ENCODE peak calls at places on chromosomes 11 and 22, in eight cellular contexts. J is spleen, Z is K562, I is breast epithelium, D is A549, B is GM12891, N is tibial nerve, A is Peyer's patch. K is an unnamed sample.

GRCh38 chr11:21771097-21771496 is 421.8 kb upstream of the ANO5 start:
- DNase-seq in B (no peak), I (no peak), D (no peak), J (no peak), Z (no peak), N (no peak), A (no peak), K (no peak)

GRCh38 chr11:13294771-13295579 is 17.4 kb downstream of the BMAL1 start:
- DNase-seq in B (no peak), N (no peak), I (no peak), A (no peak), Z (no peak), D (no peak), J (no peak), K (no peak)

GRCh38 chr11:2299773-2300172 is 1.9 kb downstream of the C11orf21 start:
- DNase-seq in B (no peak), D (no peak), N (no peak), A (peak), Z (no peak), I (peak), J (peak), K (no peak)

GRCh38 chr11:69499946-69500284 is 18.5 kb downstream of the LINC01488 start:
- DNase-seq in Z (no peak), I (no peak), J (peak), D (no peak), N (no peak), B (no peak), A (peak), K (no peak)

GRCh38 chr22:47630741-47631534 is 868.5 kb downstream of the TBC1D22A start:
- DNase-seq in I (no peak), A (no peak), B (no peak), N (no peak), Z (peak), J (no peak), D (no peak), K (no peak)

GRCh38 chr11:116379185-116379828 is 393.5 kb downstream of the BUD13 start:
- DNase-seq in A (no peak), D (no peak), B (no peak), N (peak), J (no peak), Z (peak), I (no peak), K (peak)

GRCh38 chr11:60657880-60658279 is 41.5 kb upstream of the MS4A8 start:
- DNase-seq in J (no peak), A (no peak), Z (peak), D (peak), I (no peak), N (no peak), B (no peak), K (no peak)

GRCh38 chr11:115162919-115163318 is 341.3 kb downstream of the CADM1 start:
- DNase-seq in A (no peak), D (no peak), I (no peak), Z (no peak), B (no peak), N (no peak), J (no peak), K (no peak)

GRCh38 chr11:33655842-33656600 is 44.6 kb downstream of the C11orf91 start:
- DNase-seq in J (no peak), I (no peak), B (no peak), Z (no peak), D (no peak), A (no peak), N (no peak), K (no peak)

GRCh38 chr11:30635401-30635989 is 49.3 kb upstream of the MPPED2 start:
- DNase-seq in A (no peak), I (no peak), N (no peak), B (no peak), D (no peak), Z (no peak), J (no peak), K (peak)

GRCh38 chr11:72814831-72815618 is 814 bp downstream of the ATG16L2 start:
- DNase-seq in B (no peak), J (peak), Z (peak), N (no peak), D (peak), A (no peak), I (no peak), K (peak)

GRCh38 chr11:13261600-13262061 is 16.0 kb upstream of the BMAL1 start:
- DNase-seq in A (no peak), B (no peak), J (no peak), N (peak), D (peak), I (peak), Z (no peak), K (no peak)

GRCh38 chr11:76910620-76911414 is 50.1 kb downstream of the ACER3 start:
- DNase-seq in A (no peak), D (no peak), N (peak), Z (peak), J (no peak), B (no peak), I (no peak), K (peak)

GRCh38 chr11:126607374-126607773 is 251.9 kb downstream of the ST3GAL4 start:
- DNase-seq in B (peak), J (no peak), Z (peak), A (no peak), N (peak), D (peak), I (peak), K (no peak)
- TF ChIP-seq POLR2A in B (no peak), J (no peak), Z (no peak), A (no peak), N (no peak), D (no peak), I (no peak), K (no peak)

GRCh38 chr22:36938886-36939285 is 25.5 kb downstream of the CSF2RB start:
- DNase-seq in Z (no peak), N (no peak), D (no peak), I (no peak), J (no peak), A (no peak), B (no peak), K (no peak)
- TF ChIP-seq POLR2A in Z (no peak), N (no peak), D (no peak), I (no peak), J (no peak), A (no peak), B (no peak), K (no peak)

GRCh38 chr11:95653099-95653498 is 136.5 kb downstream of the FAM76B start:
- DNase-seq in N (no peak), I (no peak), A (no peak), D (no peak), J (no peak), B (no peak), Z (no peak), K (no peak)

GRCh38 chr11:95652002-95652472 is 137.5 kb downstream of the FAM76B start:
- DNase-seq in Z (peak), A (no peak), J (no peak), B (no peak), D (no peak), I (no peak), N (no peak), K (peak)

GRCh38 chr11:95647805-95648379 is 141.7 kb downstream of the FAM76B start:
- DNase-seq in A (no peak), B (no peak), I (no peak), Z (no peak), D (no peak), N (no peak), J (no peak), K (no peak)

GRCh38 chr11:95650271-95650670 is 139.3 kb downstream of the FAM76B start:
- DNase-seq in J (no peak), B (no peak), D (no peak), I (no peak), Z (no peak), N (no peak), A (no peak), K (no peak)

GRCh38 chr11:95647355-95647754 is 142.2 kb downstream of the FAM76B start:
- DNase-seq in D (no peak), I (peak), N (peak), A (no peak), Z (no peak), B (no peak), J (no peak), K (no peak)
- TF ChIP-seq POLR2A in D (no peak), I (no peak), N (no peak), A (no peak), Z (no peak), B (no peak), J (no peak), K (no peak)

GRCh38 chr11:86641537-86642270 is 30.7 kb downstream of the ME3 start:
- DNase-seq in J (no peak), A (no peak), I (no peak), Z (no peak), B (no peak), N (no peak), D (no peak), K (no peak)
- TF ChIP-seq POLR2A in J (no peak), A (no peak), I (no peak), Z (no peak), B (no peak), N (no peak), D (no peak), K (no peak)

GRCh38 chr11:113773416-113774173 is at the start of gene ZW10:
- DNase-seq in B (peak), J (peak), Z (peak), D (peak), A (peak), N (peak), I (peak), K (peak)
- TF ChIP-seq POLR2A in B (peak), J (no peak), Z (peak), D (peak), A (peak), N (peak), I (no peak), K (peak)

GRCh38 chr22:45268958-45269844 is 15.5 kb upstream of the UPK3A start:
- DNase-seq in J (peak), Z (peak), A (peak), I (peak), N (peak), D (peak), B (peak), K (peak)
- TF ChIP-seq POLR2A in J (no peak), Z (no peak), A (peak), I (no peak), N (no peak), D (peak), B (no peak), K (no peak)

GRCh38 chr22:37230673-37231405 is 13.2 kb downstream of the RAC2 start:
- DNase-seq in Z (no peak), B (peak), I (no peak), J (peak), D (no peak), A (peak), N (no peak), K (no peak)

GRCh38 chr22:37228106-37229011 is 15.7 kb downstream of the RAC2 start:
- DNase-seq in Z (no peak), J (peak), N (no peak), I (no peak), A (no peak), B (no peak), D (no peak), K (no peak)

GRCh38 chr22:37231406-37232139 is 12.5 kb downstream of the RAC2 start:
- DNase-seq in I (no peak), A (peak), B (no peak), J (peak), D (no peak), Z (no peak), N (no peak), K (no peak)

GRCh38 chr22:37229012-37229804 is 14.9 kb downstream of the RAC2 start:
- DNase-seq in N (no peak), A (no peak), Z (peak), I (no peak), J (peak), D (peak), B (no peak), K (peak)

DNA sequence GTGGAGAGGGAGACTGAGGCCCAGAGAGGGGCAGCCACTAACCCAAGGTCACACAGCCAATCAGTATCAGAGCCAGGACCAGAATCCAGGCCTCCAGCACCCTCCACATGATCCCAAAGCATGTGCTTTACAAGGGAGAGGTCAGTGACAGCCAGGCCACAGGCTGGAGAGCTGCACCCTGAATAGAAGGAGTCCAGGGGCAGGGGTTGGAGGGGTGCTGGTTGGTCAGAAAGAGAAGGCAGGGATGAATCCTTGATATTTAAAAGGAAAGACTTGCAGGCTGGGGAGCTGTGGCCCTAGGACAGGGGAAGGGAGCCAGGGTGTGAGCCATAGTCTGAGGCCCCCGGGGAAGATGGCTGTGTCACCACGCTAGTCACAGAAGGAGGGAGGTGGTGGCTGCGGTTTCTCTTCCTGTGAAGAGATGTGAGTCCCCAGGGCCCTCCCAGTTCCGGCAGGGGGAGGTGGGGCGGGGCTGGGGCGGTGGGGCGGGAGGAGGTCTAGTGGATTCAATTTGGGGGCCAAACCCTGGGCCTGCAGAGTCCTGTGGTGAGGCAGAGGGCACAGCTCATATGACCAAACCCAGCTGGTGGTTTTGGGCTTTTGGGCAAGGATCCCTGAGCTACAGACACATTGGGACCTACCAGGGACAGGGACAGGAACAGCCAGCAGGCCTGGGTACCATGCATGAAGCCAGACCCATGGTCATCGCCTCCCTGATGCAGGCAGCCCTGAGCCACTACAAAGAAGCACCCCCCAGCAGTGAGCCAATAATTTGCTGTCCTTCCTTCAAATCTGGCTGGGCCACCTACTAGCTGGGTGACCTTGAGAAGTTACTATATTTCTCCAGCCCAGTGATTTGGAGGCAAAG is 14.0 kb downstream of the RAC2 start:
- DNase-seq in J (peak), N (no peak), B (peak), A (peak), I (no peak), D (no peak), Z (peak), K (peak)
- TF ChIP-seq POLR2A in J (no peak), N (no peak), B (peak), A (no peak), I (no peak), D (no peak), Z (peak), K (no peak)

GRCh38 chr11:3853935-3854659 is 1.4 kb upstream of the STIM1 start:
- DNase-seq in B (no peak), N (no peak), I (peak), J (peak), Z (peak), A (peak), D (no peak), K (peak)
- TF ChIP-seq POLR2A in B (peak), N (no peak), I (no peak), J (peak), Z (no peak), A (no peak), D (no peak), K (no peak)

GRCh38 chr11:16111690-16112089 is 244.7 kb downstream of the SOX6 start:
- DNase-seq in N (no peak), Z (no peak), A (no peak), I (no peak), D (no peak), B (no peak), J (no peak), K (no peak)
- TF ChIP-seq POLR2A in N (no peak), Z (no peak), A (no peak), I (no peak), D (no peak), B (no peak), J (no peak), K (no peak)

K was measured in erythroblast.